ENCODE peak calls at places on chromosomes 12 and 14, in five cellular contexts. One of them, this sample, is unnamed.

GRCh38 chr14:104678346-104678745 is 11.1 kb upstream of the INF2 start:
- DNase-seq in HL-60: no peak
- DNase-seq in progenitor cell of endocrine pancreas: no peak
- DNase-seq in pancreas: no peak
- DNase-seq in uterus: peak
- DNase-seq in this sample: peak

GRCh38 chr14:24965578-24965933 is 84.4 kb downstream of the STXBP6 start:
- DNase-seq in uterus: no peak
- DNase-seq in progenitor cell of endocrine pancreas: no peak
- DNase-seq in pancreas: no peak
- DNase-seq in HL-60: no peak
- DNase-seq in this sample: no peak

GRCh38 chr12:15966426-15966825 is 55.3 kb downstream of the DERA start:
- DNase-seq in progenitor cell of endocrine pancreas: no peak
- DNase-seq in uterus: no peak
- DNase-seq in HL-60: no peak
- DNase-seq in pancreas: no peak
- DNase-seq in this sample: no peak

GRCh38 chr12:48938805-48939204 is 13.5 kb upstream of the FKBP11 start:
- DNase-seq in progenitor cell of endocrine pancreas: no peak
- DNase-seq in HL-60: no peak
- DNase-seq in pancreas: no peak
- DNase-seq in uterus: no peak
- DNase-seq in this sample: no peak

GRCh38 chr12:106898001-106898966 is 57.4 kb upstream of the TMEM263 start:
- DNase-seq in uterus: no peak
- DNase-seq in HL-60: no peak
- DNase-seq in progenitor cell of endocrine pancreas: no peak
- DNase-seq in pancreas: no peak
- DNase-seq in this sample: no peak

GRCh38 chr12:56220611-56221232 is 1.0 kb downstream of the RNF41 start:
- DNase-seq in progenitor cell of endocrine pancreas: no peak
- DNase-seq in HL-60: no peak
- DNase-seq in uterus: no peak
- DNase-seq in pancreas: no peak
- DNase-seq in this sample: peak

GRCh38 chr12:3809357-3810015 is 56.6 kb upstream of the CRACR2A start:
- DNase-seq in progenitor cell of endocrine pancreas: no peak
- DNase-seq in pancreas: no peak
- DNase-seq in uterus: no peak
- DNase-seq in HL-60: no peak
- DNase-seq in this sample: no peak

GRCh38 chr12:74747305-74747704 is 209.7 kb downstream of the ATXN7L3B start:
- DNase-seq in uterus: no peak
- DNase-seq in pancreas: no peak
- DNase-seq in progenitor cell of endocrine pancreas: no peak
- DNase-seq in HL-60: no peak
- DNase-seq in this sample: peak

GRCh38 chr14:86015916-86016315 is 486.0 kb downstream of the FLRT2 start:
- DNase-seq in uterus: no peak
- DNase-seq in progenitor cell of endocrine pancreas: no peak
- DNase-seq in pancreas: no peak
- DNase-seq in HL-60: no peak
- DNase-seq in this sample: no peak

GRCh38 chr12:79058342-79058741 is 193.8 kb downstream of the SYT1 start:
- DNase-seq in uterus: no peak
- DNase-seq in progenitor cell of endocrine pancreas: no peak
- DNase-seq in pancreas: no peak
- DNase-seq in HL-60: no peak
- DNase-seq in this sample: peak

GRCh38 chr14:75428230-75429104 is 645 bp downstream of the JDP2 start:
- DNase-seq in HL-60: no peak
- DNase-seq in uterus: peak
- DNase-seq in pancreas: peak
- DNase-seq in progenitor cell of endocrine pancreas: no peak
- DNase-seq in this sample: peak

GRCh38 chr12:125193798-125194562 is 128.7 kb downstream of the AACS start:
- DNase-seq in HL-60: no peak
- DNase-seq in progenitor cell of endocrine pancreas: no peak
- DNase-seq in pancreas: no peak
- DNase-seq in uterus: no peak
- DNase-seq in this sample: peak

GRCh38 chr12:115383668-115384067 is 699.7 kb upstream of the TBX3 start:
- DNase-seq in progenitor cell of endocrine pancreas: no peak
- DNase-seq in pancreas: no peak
- DNase-seq in HL-60: no peak
- DNase-seq in uterus: no peak
- DNase-seq in this sample: peak

GRCh38 chr12:46472144-46472705 is 99.7 kb upstream of the SLC38A2 start:
- DNase-seq in uterus: no peak
- DNase-seq in HL-60: no peak
- DNase-seq in progenitor cell of endocrine pancreas: no peak
- DNase-seq in pancreas: no peak
- DNase-seq in this sample: no peak

GRCh38 chr12:130768120-130768519 is 52.0 kb upstream of the RIMBP2 start:
- DNase-seq in HL-60: no peak
- DNase-seq in uterus: no peak
- DNase-seq in progenitor cell of endocrine pancreas: no peak
- DNase-seq in pancreas: no peak
- DNase-seq in this sample: no peak

GRCh38 chr14:94805726-94806288 is 35.9 kb upstream of the GSC start:
- DNase-seq in progenitor cell of endocrine pancreas: no peak
- DNase-seq in uterus: peak
- DNase-seq in pancreas: no peak
- DNase-seq in HL-60: no peak
- DNase-seq in this sample: peak

DNA sequence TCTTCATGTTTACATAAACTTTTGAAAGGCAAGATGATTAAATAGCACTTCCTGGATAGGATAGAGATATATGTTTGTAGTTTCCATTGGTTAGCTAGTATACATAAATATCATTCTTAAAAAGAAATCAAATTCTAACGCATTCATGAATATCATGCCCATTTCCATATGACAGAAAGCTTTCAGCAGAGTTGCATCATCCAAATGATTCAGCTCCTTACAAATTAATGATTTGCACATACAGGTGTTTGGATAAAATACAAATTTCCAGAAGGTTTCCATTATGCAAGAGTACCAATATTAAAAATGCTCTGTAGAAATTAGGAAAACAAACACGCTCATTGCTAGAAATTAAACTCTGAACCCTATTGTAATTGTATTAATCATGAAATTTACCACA is 264.4 kb downstream of the FOXG1 start:
- DNase-seq in pancreas: no peak
- DNase-seq in progenitor cell of endocrine pancreas: no peak
- DNase-seq in HL-60: no peak
- DNase-seq in uterus: no peak
- DNase-seq in this sample: no peak
- TF ChIP-seq CTCF in pancreas: no peak
- TF ChIP-seq CTCF in progenitor cell of endocrine pancreas: no peak
- TF ChIP-seq CTCF in HL-60: no peak
- TF ChIP-seq CTCF in uterus: no peak
- TF ChIP-seq CTCF in this sample: no peak

DNA sequence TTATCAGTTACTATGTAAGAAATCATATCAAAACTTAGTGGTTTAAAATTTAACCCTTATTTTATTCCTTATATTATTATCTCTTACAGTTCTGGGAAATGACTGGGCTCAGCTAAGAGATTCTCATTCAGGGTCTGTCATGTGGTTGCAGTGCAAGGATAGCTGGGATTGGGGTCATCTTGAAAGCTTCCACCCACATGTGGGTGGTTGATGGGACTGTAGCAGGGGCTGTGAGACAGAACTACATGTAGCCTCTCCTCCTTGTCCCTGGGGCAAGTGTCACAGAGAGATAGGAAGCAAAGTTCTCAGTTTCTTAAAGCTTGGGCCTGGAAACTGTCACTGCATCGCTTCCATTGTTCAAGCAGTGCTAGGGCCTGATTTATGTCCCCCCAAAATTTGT is 57.8 kb downstream of the DACT1 start:
- DNase-seq in pancreas: no peak
- DNase-seq in HL-60: no peak
- DNase-seq in uterus: no peak
- DNase-seq in progenitor cell of endocrine pancreas: no peak
- DNase-seq in this sample: no peak
- TF ChIP-seq CTCF in pancreas: no peak
- TF ChIP-seq CTCF in HL-60: no peak
- TF ChIP-seq CTCF in uterus: no peak
- TF ChIP-seq CTCF in progenitor cell of endocrine pancreas: no peak
- TF ChIP-seq CTCF in this sample: no peak

DNA sequence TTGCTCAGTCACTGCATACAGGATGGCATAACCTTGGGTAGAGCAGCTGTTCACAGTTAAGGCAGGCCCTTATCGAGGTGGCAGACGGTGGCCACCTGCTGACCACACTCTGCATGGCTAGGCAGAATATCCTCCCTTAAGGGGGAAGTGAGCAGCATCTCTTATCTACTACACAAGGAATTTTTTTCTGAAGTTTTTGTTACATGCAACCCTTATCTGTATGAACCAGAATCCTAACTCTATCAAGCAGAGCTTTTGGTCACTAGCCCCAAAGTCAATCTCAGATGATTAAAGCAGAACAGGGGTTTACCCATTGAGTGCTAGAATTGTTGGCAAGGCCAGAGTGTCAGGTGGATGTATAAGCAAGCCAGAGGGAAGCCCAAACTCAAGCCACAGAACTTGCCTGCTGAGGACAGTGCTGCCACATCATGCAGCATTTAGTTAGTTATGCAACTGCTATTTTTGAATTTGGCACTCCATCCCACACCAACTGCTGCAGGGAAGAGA is 192.8 kb downstream of the TBX5 start:
- DNase-seq in HL-60: no peak
- DNase-seq in uterus: no peak
- DNase-seq in progenitor cell of endocrine pancreas: no peak
- DNase-seq in pancreas: no peak
- DNase-seq in this sample: no peak
- TF ChIP-seq CTCF in HL-60: no peak
- TF ChIP-seq CTCF in uterus: no peak
- TF ChIP-seq CTCF in progenitor cell of endocrine pancreas: peak
- TF ChIP-seq CTCF in pancreas: no peak
- TF ChIP-seq CTCF in this sample: no peak

GRCh38 chr14:89342049-89342448 is 75.0 kb downstream of the FOXN3 start:
- DNase-seq in HL-60: no peak
- DNase-seq in pancreas: no peak
- DNase-seq in uterus: no peak
- DNase-seq in progenitor cell of endocrine pancreas: no peak
- DNase-seq in this sample: no peak

GRCh38 chr14:89340782-89341181 is 76.3 kb downstream of the FOXN3 start:
- DNase-seq in progenitor cell of endocrine pancreas: no peak
- DNase-seq in pancreas: no peak
- DNase-seq in HL-60: no peak
- DNase-seq in uterus: no peak
- DNase-seq in this sample: no peak

GRCh38 chr14:89339579-89339978 is 77.5 kb downstream of the FOXN3 start:
- DNase-seq in uterus: no peak
- DNase-seq in HL-60: no peak
- DNase-seq in progenitor cell of endocrine pancreas: no peak
- DNase-seq in pancreas: no peak
- DNase-seq in this sample: no peak

GRCh38 chr14:89339158-89339557 is 77.9 kb downstream of the FOXN3 start:
- DNase-seq in pancreas: no peak
- DNase-seq in progenitor cell of endocrine pancreas: no peak
- DNase-seq in uterus: no peak
- DNase-seq in HL-60: no peak
- DNase-seq in this sample: no peak

GRCh38 chr14:89340200-89340667 is 76.8 kb downstream of the FOXN3 start:
- DNase-seq in uterus: no peak
- DNase-seq in progenitor cell of endocrine pancreas: no peak
- DNase-seq in pancreas: no peak
- DNase-seq in HL-60: no peak
- DNase-seq in this sample: peak
- TF ChIP-seq CTCF in uterus: no peak
- TF ChIP-seq CTCF in progenitor cell of endocrine pancreas: no peak
- TF ChIP-seq CTCF in pancreas: no peak
- TF ChIP-seq CTCF in HL-60: no peak
- TF ChIP-seq CTCF in this sample: no peak

DNA sequence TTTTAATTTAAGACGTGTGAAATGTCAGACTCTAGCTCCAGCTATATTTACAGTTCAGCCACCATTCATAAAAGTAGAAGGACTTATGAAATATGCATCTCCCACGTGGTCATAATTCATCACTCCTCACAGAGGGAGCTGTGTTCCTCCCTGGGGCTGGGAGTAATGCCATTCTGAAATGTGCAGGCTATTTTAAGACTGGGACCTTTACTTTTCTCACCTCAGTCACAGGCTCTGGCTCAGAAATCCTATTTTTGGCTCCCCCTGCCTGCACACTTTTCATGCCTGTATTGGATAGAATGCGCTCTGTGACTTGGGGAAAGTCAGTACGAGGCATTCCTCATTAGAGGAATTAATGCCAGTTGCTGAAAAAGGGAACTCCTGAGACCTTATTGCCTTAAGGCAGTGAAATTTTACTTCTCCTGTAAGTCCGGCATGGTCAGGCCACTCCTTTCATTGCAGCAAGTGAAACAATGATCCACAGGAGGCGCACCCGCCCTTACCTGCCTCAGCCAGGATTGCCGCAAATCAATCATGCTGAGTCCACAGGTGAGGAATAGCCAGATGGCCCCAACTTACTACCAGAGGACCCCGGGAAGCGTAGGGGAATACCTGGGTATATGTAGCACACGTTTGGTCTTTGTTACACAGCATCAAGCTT is 1133.2 kb upstream of the TMEM132C start:
- DNase-seq in pancreas: no peak
- DNase-seq in progenitor cell of endocrine pancreas: no peak
- DNase-seq in uterus: no peak
- DNase-seq in HL-60: no peak
- DNase-seq in this sample: peak
- TF ChIP-seq CTCF in pancreas: no peak
- TF ChIP-seq CTCF in progenitor cell of endocrine pancreas: peak
- TF ChIP-seq CTCF in uterus: no peak
- TF ChIP-seq CTCF in HL-60: no peak
- TF ChIP-seq CTCF in this sample: no peak

DNA sequence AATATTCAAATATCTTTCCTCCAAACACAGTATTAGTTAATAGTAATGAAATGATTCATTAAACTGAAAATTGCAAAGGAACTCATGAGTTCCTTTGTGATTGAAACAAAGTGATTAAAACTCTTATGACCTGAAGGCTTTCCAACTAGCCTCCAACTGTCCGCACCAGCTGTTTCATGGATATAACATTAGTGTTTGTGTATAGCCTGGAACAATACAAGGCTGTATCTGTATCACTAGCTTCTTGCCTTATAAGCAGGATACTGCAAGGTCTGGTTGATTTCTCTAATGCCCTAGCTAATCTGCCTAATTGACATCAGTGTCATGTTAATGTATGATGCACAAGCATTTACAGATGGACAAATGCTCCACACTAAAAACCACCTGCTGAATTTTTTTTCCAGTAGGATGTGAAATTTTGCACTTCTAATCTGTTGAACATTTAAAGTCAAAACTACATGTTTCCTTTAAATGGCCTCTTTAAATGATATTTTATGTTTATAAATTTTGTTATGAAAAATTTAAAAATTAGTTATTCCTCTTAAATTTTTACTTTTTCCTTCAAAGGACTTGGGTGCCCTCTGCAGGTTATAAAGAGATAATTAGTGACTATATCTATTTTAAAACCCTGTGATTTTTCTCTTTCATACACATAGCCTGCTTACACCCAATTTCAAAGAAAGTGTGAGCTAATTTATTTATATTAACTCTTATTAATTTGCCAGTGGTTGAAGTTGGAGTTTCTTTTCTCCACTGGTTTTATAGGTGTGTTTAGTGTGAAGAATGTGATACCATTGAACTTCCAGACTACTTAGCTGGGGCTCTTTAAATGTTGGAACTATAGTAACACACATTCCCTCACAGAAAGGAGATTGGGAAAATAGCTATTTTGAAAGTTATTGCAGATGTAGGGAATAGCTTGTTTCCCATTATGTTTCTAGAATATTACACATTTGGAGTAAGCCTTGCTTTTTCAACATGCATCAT is 25.4 kb downstream of the AP5M1 start:
- DNase-seq in HL-60: no peak
- DNase-seq in pancreas: no peak
- DNase-seq in progenitor cell of endocrine pancreas: no peak
- DNase-seq in uterus: no peak
- DNase-seq in this sample: peak
- TF ChIP-seq CTCF in HL-60: no peak
- TF ChIP-seq CTCF in pancreas: no peak
- TF ChIP-seq CTCF in progenitor cell of endocrine pancreas: peak
- TF ChIP-seq CTCF in uterus: no peak
- TF ChIP-seq CTCF in this sample: peak